ENCODE peak calls at places on chromosomes 5 and 9, in ten cellular contexts. One of them, this sample, is unnamed.

GRCh38 chr5:61823796-61824195 is 482.2 kb upstream of the KIF2A start:
- DNase-seq in brain microvascular endothelial cell: no peak
- DNase-seq in AG08396: no peak
- DNase-seq in pancreas: no peak
- DNase-seq in mucosa of gallbladder: no peak
- DNase-seq in naive B cell: no peak
- DNase-seq in Caki2: no peak
- DNase-seq in MCF 10A: no peak
- DNase-seq in HTR-8/SVneo: no peak
- DNase-seq in dorsolateral prefrontal cortex: no peak
- DNase-seq in this sample: no peak

GRCh38 chr9:18985464-18985951 is 47.5 kb downstream of the SAXO1 start:
- DNase-seq in pancreas: no peak
- DNase-seq in AG08396: no peak
- DNase-seq in naive B cell: no peak
- DNase-seq in HTR-8/SVneo: no peak
- DNase-seq in Caki2: peak
- DNase-seq in MCF 10A: no peak
- DNase-seq in mucosa of gallbladder: no peak
- DNase-seq in brain microvascular endothelial cell: no peak
- DNase-seq in dorsolateral prefrontal cortex: no peak
- DNase-seq in this sample: no peak

GRCh38 chr5:15598294-15598902 is 98.4 kb downstream of the FBXL7 start:
- DNase-seq in pancreas: no peak
- DNase-seq in mucosa of gallbladder: no peak
- DNase-seq in Caki2: peak
- DNase-seq in brain microvascular endothelial cell: no peak
- DNase-seq in naive B cell: no peak
- DNase-seq in AG08396: no peak
- DNase-seq in MCF 10A: peak
- DNase-seq in HTR-8/SVneo: no peak
- DNase-seq in dorsolateral prefrontal cortex: no peak
- DNase-seq in this sample: no peak

GRCh38 chr9:116937361-116937760 is 250.3 kb downstream of the TRIM32 start:
- DNase-seq in AG08396: peak
- DNase-seq in pancreas: no peak
- DNase-seq in mucosa of gallbladder: no peak
- DNase-seq in Caki2: no peak
- DNase-seq in naive B cell: no peak
- DNase-seq in brain microvascular endothelial cell: no peak
- DNase-seq in HTR-8/SVneo: no peak
- DNase-seq in dorsolateral prefrontal cortex: no peak
- DNase-seq in MCF 10A: no peak
- DNase-seq in this sample: no peak

GRCh38 chr5:38237681-38238080 is 20.7 kb upstream of the EGFLAM start:
- DNase-seq in mucosa of gallbladder: no peak
- DNase-seq in MCF 10A: no peak
- DNase-seq in dorsolateral prefrontal cortex: no peak
- DNase-seq in pancreas: no peak
- DNase-seq in brain microvascular endothelial cell: no peak
- DNase-seq in Caki2: no peak
- DNase-seq in AG08396: no peak
- DNase-seq in HTR-8/SVneo: no peak
- DNase-seq in naive B cell: no peak
- DNase-seq in this sample: no peak

GRCh38 chr5:117519957-117520500 is 945.4 kb upstream of the SEMA6A start:
- DNase-seq in naive B cell: no peak
- DNase-seq in Caki2: no peak
- DNase-seq in brain microvascular endothelial cell: no peak
- DNase-seq in HTR-8/SVneo: no peak
- DNase-seq in dorsolateral prefrontal cortex: no peak
- DNase-seq in pancreas: no peak
- DNase-seq in AG08396: no peak
- DNase-seq in MCF 10A: no peak
- DNase-seq in mucosa of gallbladder: no peak
- DNase-seq in this sample: no peak

GRCh38 chr9:123611228-123611627 is 255.2 kb downstream of the CRB2 start:
- DNase-seq in AG08396: no peak
- DNase-seq in mucosa of gallbladder: no peak
- DNase-seq in brain microvascular endothelial cell: no peak
- DNase-seq in MCF 10A: no peak
- DNase-seq in HTR-8/SVneo: no peak
- DNase-seq in dorsolateral prefrontal cortex: no peak
- DNase-seq in naive B cell: no peak
- DNase-seq in Caki2: no peak
- DNase-seq in pancreas: no peak
- DNase-seq in this sample: no peak

GRCh38 chr5:176851871-176852270 is 41.5 kb downstream of the UNC5A start:
- DNase-seq in dorsolateral prefrontal cortex: no peak
- DNase-seq in Caki2: no peak
- DNase-seq in pancreas: peak
- DNase-seq in brain microvascular endothelial cell: no peak
- DNase-seq in AG08396: no peak
- DNase-seq in mucosa of gallbladder: no peak
- DNase-seq in MCF 10A: no peak
- DNase-seq in HTR-8/SVneo: no peak
- DNase-seq in naive B cell: no peak
- DNase-seq in this sample: no peak

GRCh38 chr9:69223605-69224004 is 49.5 kb downstream of the TJP2 start:
- DNase-seq in brain microvascular endothelial cell: peak
- DNase-seq in mucosa of gallbladder: no peak
- DNase-seq in MCF 10A: peak
- DNase-seq in naive B cell: no peak
- DNase-seq in HTR-8/SVneo: peak
- DNase-seq in Caki2: peak
- DNase-seq in AG08396: peak
- DNase-seq in dorsolateral prefrontal cortex: no peak
- DNase-seq in pancreas: no peak
- DNase-seq in this sample: no peak

GRCh38 chr9:107638922-107639321 is 149.4 kb upstream of the KLF4 start:
- DNase-seq in AG08396: peak
- DNase-seq in brain microvascular endothelial cell: peak
- DNase-seq in dorsolateral prefrontal cortex: no peak
- DNase-seq in HTR-8/SVneo: no peak
- DNase-seq in mucosa of gallbladder: peak
- DNase-seq in pancreas: no peak
- DNase-seq in Caki2: no peak
- DNase-seq in naive B cell: no peak
- DNase-seq in MCF 10A: no peak
- DNase-seq in this sample: no peak

GRCh38 chr5:6576861-6577501 is 55.9 kb downstream of the NSUN2 start:
- DNase-seq in Caki2: peak
- DNase-seq in brain microvascular endothelial cell: peak
- DNase-seq in AG08396: peak
- DNase-seq in pancreas: no peak
- DNase-seq in HTR-8/SVneo: peak
- DNase-seq in mucosa of gallbladder: peak
- DNase-seq in MCF 10A: peak
- DNase-seq in dorsolateral prefrontal cortex: no peak
- DNase-seq in naive B cell: no peak
- DNase-seq in this sample: no peak

GRCh38 chr5:10441992-10442435 is 335 bp downstream of the ROPN1L start:
- DNase-seq in naive B cell: no peak
- DNase-seq in MCF 10A: no peak
- DNase-seq in Caki2: no peak
- DNase-seq in pancreas: no peak
- DNase-seq in AG08396: peak
- DNase-seq in dorsolateral prefrontal cortex: no peak
- DNase-seq in brain microvascular endothelial cell: no peak
- DNase-seq in HTR-8/SVneo: peak
- DNase-seq in mucosa of gallbladder: no peak
- DNase-seq in this sample: no peak

GRCh38 chr9:121601234-121601633 is 50.2 kb upstream of the DAB2IP start:
- DNase-seq in naive B cell: no peak
- DNase-seq in brain microvascular endothelial cell: no peak
- DNase-seq in dorsolateral prefrontal cortex: no peak
- DNase-seq in MCF 10A: peak
- DNase-seq in Caki2: no peak
- DNase-seq in HTR-8/SVneo: no peak
- DNase-seq in pancreas: no peak
- DNase-seq in AG08396: no peak
- DNase-seq in mucosa of gallbladder: no peak
- DNase-seq in this sample: no peak

GRCh38 chr5:128491291-128491690 is 46.8 kb downstream of the FBN2 start:
- DNase-seq in brain microvascular endothelial cell: peak
- DNase-seq in MCF 10A: peak
- DNase-seq in dorsolateral prefrontal cortex: no peak
- DNase-seq in mucosa of gallbladder: no peak
- DNase-seq in HTR-8/SVneo: no peak
- DNase-seq in naive B cell: no peak
- DNase-seq in Caki2: no peak
- DNase-seq in AG08396: no peak
- DNase-seq in pancreas: no peak
- DNase-seq in this sample: no peak

GRCh38 chr5:56815657-56816545 is 552 bp downstream of the MAP3K1 start:
- DNase-seq in Caki2: peak
- DNase-seq in brain microvascular endothelial cell: no peak
- DNase-seq in MCF 10A: peak
- DNase-seq in naive B cell: peak
- DNase-seq in pancreas: peak
- DNase-seq in AG08396: peak
- DNase-seq in dorsolateral prefrontal cortex: no peak
- DNase-seq in mucosa of gallbladder: no peak
- DNase-seq in HTR-8/SVneo: no peak
- DNase-seq in this sample: peak

GRCh38 chr9:92917176-92917800 is 30.0 kb upstream of the FGD3 start:
- DNase-seq in MCF 10A: no peak
- DNase-seq in brain microvascular endothelial cell: no peak
- DNase-seq in naive B cell: no peak
- DNase-seq in pancreas: no peak
- DNase-seq in dorsolateral prefrontal cortex: no peak
- DNase-seq in AG08396: no peak
- DNase-seq in HTR-8/SVneo: no peak
- DNase-seq in Caki2: no peak
- DNase-seq in mucosa of gallbladder: no peak
- DNase-seq in this sample: no peak

GRCh38 chr9:122016789-122017188 is 76.3 kb downstream of the TTLL11 start:
- DNase-seq in dorsolateral prefrontal cortex: no peak
- DNase-seq in Caki2: no peak
- DNase-seq in pancreas: no peak
- DNase-seq in HTR-8/SVneo: no peak
- DNase-seq in AG08396: no peak
- DNase-seq in MCF 10A: peak
- DNase-seq in naive B cell: no peak
- DNase-seq in mucosa of gallbladder: no peak
- DNase-seq in brain microvascular endothelial cell: no peak
- DNase-seq in this sample: no peak

GRCh38 chr9:133371261-133371711 is 4.6 kb downstream of the SURF4 start:
- DNase-seq in AG08396: no peak
- DNase-seq in Caki2: no peak
- DNase-seq in mucosa of gallbladder: no peak
- DNase-seq in brain microvascular endothelial cell: peak
- DNase-seq in pancreas: no peak
- DNase-seq in naive B cell: no peak
- DNase-seq in dorsolateral prefrontal cortex: no peak
- DNase-seq in MCF 10A: no peak
- DNase-seq in HTR-8/SVneo: no peak
- DNase-seq in this sample: no peak

GRCh38 chr9:135251996-135252760 is 164.7 kb downstream of the OLFM1 start:
- DNase-seq in mucosa of gallbladder: no peak
- DNase-seq in naive B cell: no peak
- DNase-seq in dorsolateral prefrontal cortex: no peak
- DNase-seq in MCF 10A: no peak
- DNase-seq in Caki2: no peak
- DNase-seq in pancreas: peak
- DNase-seq in brain microvascular endothelial cell: no peak
- DNase-seq in AG08396: no peak
- DNase-seq in HTR-8/SVneo: no peak
- DNase-seq in this sample: peak

GRCh38 chr5:61346511-61346910 is 14.5 kb downstream of the ZSWIM6 start:
- DNase-seq in AG08396: no peak
- DNase-seq in brain microvascular endothelial cell: no peak
- DNase-seq in mucosa of gallbladder: no peak
- DNase-seq in dorsolateral prefrontal cortex: no peak
- DNase-seq in MCF 10A: no peak
- DNase-seq in naive B cell: no peak
- DNase-seq in Caki2: no peak
- DNase-seq in pancreas: no peak
- DNase-seq in HTR-8/SVneo: no peak
- DNase-seq in this sample: no peak

GRCh38 chr5:126972062-126972895 is 58.1 kb downstream of the MARCHF3 start:
- DNase-seq in dorsolateral prefrontal cortex: no peak
- DNase-seq in mucosa of gallbladder: no peak
- DNase-seq in brain microvascular endothelial cell: no peak
- DNase-seq in naive B cell: peak
- DNase-seq in Caki2: no peak
- DNase-seq in HTR-8/SVneo: no peak
- DNase-seq in MCF 10A: no peak
- DNase-seq in pancreas: no peak
- DNase-seq in AG08396: no peak
- DNase-seq in this sample: no peak

GRCh38 chr5:370311-370958 is 48.9 kb downstream of the AHRR start:
- DNase-seq in MCF 10A: no peak
- DNase-seq in naive B cell: no peak
- DNase-seq in mucosa of gallbladder: peak
- DNase-seq in AG08396: no peak
- DNase-seq in HTR-8/SVneo: no peak
- DNase-seq in brain microvascular endothelial cell: no peak
- DNase-seq in pancreas: no peak
- DNase-seq in Caki2: no peak
- DNase-seq in dorsolateral prefrontal cortex: peak
- DNase-seq in this sample: peak

GRCh38 chr5:138370537-138370936 is 18.1 kb downstream of the KDM3B start:
- DNase-seq in dorsolateral prefrontal cortex: no peak
- DNase-seq in Caki2: no peak
- DNase-seq in HTR-8/SVneo: no peak
- DNase-seq in naive B cell: no peak
- DNase-seq in MCF 10A: no peak
- DNase-seq in brain microvascular endothelial cell: no peak
- DNase-seq in mucosa of gallbladder: no peak
- DNase-seq in pancreas: no peak
- DNase-seq in AG08396: no peak
- DNase-seq in this sample: no peak

GRCh38 chr9:71729816-71730526 is 38.3 kb downstream of the CEMIP2 start:
- DNase-seq in naive B cell: no peak
- DNase-seq in brain microvascular endothelial cell: no peak
- DNase-seq in Caki2: no peak
- DNase-seq in pancreas: no peak
- DNase-seq in HTR-8/SVneo: no peak
- DNase-seq in MCF 10A: no peak
- DNase-seq in dorsolateral prefrontal cortex: no peak
- DNase-seq in mucosa of gallbladder: no peak
- DNase-seq in AG08396: no peak
- DNase-seq in this sample: no peak

GRCh38 chr9:89195149-89195797 is 16.7 kb upstream of the SHC3 start:
- DNase-seq in Caki2: no peak
- DNase-seq in HTR-8/SVneo: no peak
- DNase-seq in AG08396: no peak
- DNase-seq in brain microvascular endothelial cell: no peak
- DNase-seq in mucosa of gallbladder: no peak
- DNase-seq in naive B cell: no peak
- DNase-seq in dorsolateral prefrontal cortex: no peak
- DNase-seq in pancreas: no peak
- DNase-seq in MCF 10A: no peak
- DNase-seq in this sample: no peak

GRCh38 chr9:112112941-112113399 is 62.1 kb downstream of the SUSD1 start:
- DNase-seq in mucosa of gallbladder: no peak
- DNase-seq in AG08396: no peak
- DNase-seq in HTR-8/SVneo: no peak
- DNase-seq in MCF 10A: peak
- DNase-seq in naive B cell: no peak
- DNase-seq in dorsolateral prefrontal cortex: no peak
- DNase-seq in Caki2: peak
- DNase-seq in brain microvascular endothelial cell: peak
- DNase-seq in pancreas: no peak
- DNase-seq in this sample: no peak

GRCh38 chr9:110842169-110842568 is 173.6 kb downstream of the MUSK start:
- DNase-seq in naive B cell: no peak
- DNase-seq in MCF 10A: no peak
- DNase-seq in Caki2: no peak
- DNase-seq in HTR-8/SVneo: no peak
- DNase-seq in dorsolateral prefrontal cortex: no peak
- DNase-seq in pancreas: no peak
- DNase-seq in brain microvascular endothelial cell: no peak
- DNase-seq in mucosa of gallbladder: no peak
- DNase-seq in AG08396: no peak
- DNase-seq in this sample: no peak

GRCh38 chr9:105860526-105860925 is 166.2 kb downstream of the TMEM38B start:
- DNase-seq in mucosa of gallbladder: no peak
- DNase-seq in pancreas: no peak
- DNase-seq in Caki2: no peak
- DNase-seq in dorsolateral prefrontal cortex: no peak
- DNase-seq in brain microvascular endothelial cell: no peak
- DNase-seq in naive B cell: no peak
- DNase-seq in MCF 10A: no peak
- DNase-seq in HTR-8/SVneo: no peak
- DNase-seq in AG08396: no peak
- DNase-seq in this sample: no peak